ENCODE peak calls at places on chromosomes 2 and 18, in four cellular contexts. W is transverse colon, J is A549, F is SK-N-SH. Y is an unnamed sample. For H3K4me1, the result is how much of the 10 kb centered on the place peaks cover.

GRCh38 chr2:235500761-235501662 is 7.2 kb downstream of the AGAP1 start:
- DNase-seq in W (no peak), J (no peak), F (no peak), Y (no peak)

GRCh38 chr2:165804719-165805118 is 10.7 kb upstream of the GALNT3 start:
- DNase-seq in W (peak), J (no peak), F (no peak), Y (no peak)

GRCh38 chr2:109120166-109120565 is 8.8 kb upstream of the SH3RF3 start:
- DNase-seq in W (no peak), J (no peak), F (no peak), Y (no peak)

GRCh38 chr2:74894261-74895030 is 60.5 kb downstream of the HK2 start:
- DNase-seq in W (no peak), J (no peak), F (no peak), Y (no peak)

GRCh38 chr18:63454497-63454896 is 22.3 kb upstream of the SERPINB5 start:
- DNase-seq in W (peak), J (peak), F (no peak), Y (no peak)

GRCh38 chr2:27049422-27050280 is 1.8 kb upstream of the AGBL5 start:
- DNase-seq in W (peak), J (no peak), F (peak), Y (peak)

GRCh38 chr2:79984476-79984875 is 320.1 kb downstream of the LRRTM1 start:
- DNase-seq in W (no peak), J (no peak), F (no peak), Y (no peak)

GRCh38 chr2:113164234-113164929 is 9.4 kb upstream of the PSD4 start:
- DNase-seq in W (no peak), J (no peak), F (no peak), Y (no peak)

GRCh38 chr2:172859821-172860707 is 124.4 kb downstream of the RAPGEF4 start:
- DNase-seq in W (no peak), J (no peak), F (peak), Y (no peak)

GRCh38 chr18:25283769-25284168 is 68.2 kb downstream of the ZNF521 start:
- DNase-seq in W (no peak), J (no peak), F (no peak), Y (no peak)
- H3K4me1 ChIP-seq in W (under half), J (under half), F (under half), Y (under half)

DNA sequence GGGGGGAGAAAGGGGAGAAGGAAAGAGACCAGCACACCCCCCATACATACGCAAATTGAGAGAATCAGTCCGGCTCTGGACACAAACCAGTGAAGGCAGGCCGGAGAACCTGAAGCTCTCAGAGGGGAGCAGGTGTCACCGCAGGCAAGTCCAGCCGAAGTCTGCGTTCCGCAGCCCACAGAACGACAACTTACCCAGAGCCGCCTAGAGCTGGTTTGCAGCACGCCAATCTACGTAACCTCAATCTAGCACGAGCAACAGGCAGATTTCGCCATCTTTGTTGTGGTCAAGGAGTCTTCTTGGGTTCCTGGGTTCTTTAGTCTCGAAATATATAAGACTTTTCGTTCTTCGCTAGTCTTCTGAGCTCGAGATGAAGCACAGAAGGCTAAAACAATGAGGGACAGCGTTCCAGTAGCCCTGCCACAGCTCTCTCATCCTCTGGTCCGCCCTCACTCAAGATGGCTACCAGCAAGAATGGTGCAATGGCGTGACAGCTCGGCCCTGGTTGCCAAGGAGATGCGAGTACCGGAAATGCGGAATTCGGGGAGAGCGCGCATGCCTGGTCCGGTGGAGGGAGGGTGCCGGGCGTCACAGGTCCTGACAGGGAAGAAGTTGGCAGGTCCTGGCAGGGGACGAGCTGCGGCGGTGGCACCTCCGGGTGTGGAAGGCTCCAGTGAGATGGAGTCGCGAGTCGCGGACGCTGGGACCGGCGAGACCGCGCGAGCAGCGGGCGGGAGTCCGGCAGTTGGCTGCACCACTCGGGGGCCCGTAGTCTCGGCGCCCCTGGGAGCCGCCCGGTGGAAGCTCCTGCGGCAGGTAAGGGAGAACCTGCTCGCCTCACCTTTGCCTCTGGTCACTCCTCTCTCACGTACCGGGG is at the start of the genes CAMKMT and PREPL:
- DNase-seq in W (peak), J (peak), F (peak), Y (peak)
- TF ChIP-seq EP300 in W (no peak), J (no peak), F (no peak), Y (no peak)

GRCh38 chr18:24736686-24737085 is 276.2 kb downstream of the HRH4 start:
- DNase-seq in W (no peak), J (no peak), F (no peak), Y (no peak)

GRCh38 chr18:24731158-24731557 is 270.7 kb downstream of the HRH4 start:
- DNase-seq in W (peak), J (no peak), F (no peak), Y (no peak)

GRCh38 chr18:24735504-24736243 is 275.2 kb downstream of the HRH4 start:
- DNase-seq in W (no peak), J (no peak), F (no peak), Y (no peak)

GRCh38 chr18:24731981-24732380 is 271.5 kb downstream of the HRH4 start:
- DNase-seq in W (no peak), J (no peak), F (no peak), Y (no peak)

DNA sequence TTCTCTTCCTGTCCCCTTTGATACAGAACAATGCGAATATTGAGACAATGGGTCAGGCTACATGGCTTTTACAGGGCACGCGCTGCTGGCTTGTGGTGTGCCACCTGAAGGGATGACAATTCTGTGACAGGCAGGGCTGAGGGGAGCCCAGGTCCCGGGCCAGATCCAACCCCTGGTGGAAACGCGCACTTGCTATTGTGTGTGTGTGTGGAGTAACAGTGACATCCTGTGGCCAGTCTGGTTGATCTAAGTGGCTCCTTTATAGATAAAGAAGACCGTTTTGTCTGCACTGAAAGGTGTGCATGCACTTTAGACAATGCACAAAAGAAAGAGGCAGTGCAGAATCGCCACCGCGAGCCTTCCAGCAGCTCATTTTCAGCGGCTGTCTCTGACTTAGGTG is 273.6 kb downstream of the HRH4 start:
- DNase-seq in W (no peak), J (peak), F (peak), Y (no peak)
- TF ChIP-seq CTCF in W (no peak), J (no peak), F (no peak), Y (no peak)

DNA sequence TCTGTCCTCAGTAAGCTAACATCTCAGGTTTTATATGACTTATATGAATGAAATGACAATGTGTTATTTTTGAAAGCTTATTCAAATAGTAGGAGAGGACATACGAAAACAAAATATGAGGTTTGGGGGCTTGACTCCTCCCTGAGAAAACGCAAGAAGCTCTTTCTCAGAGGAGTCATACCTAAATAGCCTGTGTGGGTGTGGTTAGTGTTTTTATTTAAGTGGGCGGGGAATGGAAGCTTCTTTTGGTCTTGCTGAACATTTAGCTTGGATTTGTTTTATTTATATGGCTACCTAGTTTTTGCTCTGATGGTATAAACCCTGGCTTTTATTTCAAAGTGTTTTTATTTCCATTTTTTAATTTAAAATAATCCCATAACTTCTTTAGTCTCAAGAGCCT is 72.1 kb upstream of the DSG1 start:
- DNase-seq in W (no peak), J (no peak), F (no peak), Y (no peak)
- H3K4me1 ChIP-seq in W (half or more), J (half or more), F (under half), Y (under half)

DNA sequence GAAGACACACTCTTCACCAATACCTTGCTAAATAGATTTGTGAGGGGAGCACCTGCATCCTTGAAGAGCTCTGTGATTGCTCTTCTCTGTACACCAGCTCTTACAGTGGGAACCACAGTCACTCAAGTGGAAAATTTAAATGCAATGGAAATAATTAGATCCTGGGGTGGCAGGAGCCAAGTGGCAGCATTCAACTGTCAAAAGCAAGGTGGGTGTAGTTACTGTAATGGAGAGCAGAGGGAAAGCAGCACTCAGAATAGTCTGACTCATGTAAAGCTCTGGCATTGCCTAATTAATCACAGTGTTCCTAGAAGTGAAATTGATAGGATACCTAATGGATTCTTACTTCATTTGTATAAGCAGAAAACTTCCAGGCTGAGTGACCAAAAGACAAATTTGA is 245.8 kb downstream of the KCNE4 start:
- DNase-seq in W (no peak), J (no peak), F (peak), Y (no peak)
- TF ChIP-seq EP300 in W (no peak), J (no peak), F (peak), Y (no peak)

GRCh38 chr2:239375278-239376061 is 25.4 kb downstream of the HDAC4 start:
- DNase-seq in W (no peak), J (peak), F (peak), Y (no peak)
- TF ChIP-seq CTCF in W (no peak), J (peak), F (no peak), Y (no peak)

GRCh38 chr2:222582931-222583330 is 73.0 kb downstream of the FARSB start:
- DNase-seq in W (no peak), J (peak), F (no peak), Y (no peak)
- H3K4me1 ChIP-seq in W (under half), J (under half), F (under half), Y (under half)

DNA sequence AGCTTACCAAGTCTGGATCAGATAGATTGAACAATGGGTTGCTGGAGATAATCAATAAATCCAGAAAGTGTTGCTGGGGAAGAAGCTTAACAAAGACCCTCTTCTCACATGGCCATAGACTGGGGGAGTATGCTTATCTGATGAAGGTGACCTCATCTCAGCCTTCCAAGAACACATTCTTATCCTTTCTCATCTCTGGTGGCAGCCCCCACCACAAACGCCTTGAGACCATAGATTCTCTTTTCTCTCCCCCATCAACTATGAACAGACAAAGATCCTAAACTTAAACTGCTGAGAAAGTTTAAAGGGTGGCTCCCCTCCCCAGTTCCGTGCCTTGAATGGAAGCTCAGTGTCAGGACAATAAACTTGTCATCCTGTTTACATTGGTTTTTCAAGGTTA is 428.7 kb upstream of the TRIB2 start:
- DNase-seq in W (no peak), J (no peak), F (no peak), Y (no peak)
- TF ChIP-seq EP300 in W (no peak), J (no peak), F (no peak), Y (no peak)

GRCh38 chr2:184067502-184067901 is 530.8 kb upstream of the ZNF804A start:
- DNase-seq in W (no peak), J (no peak), F (peak), Y (no peak)
- TF ChIP-seq CTCF in W (no peak), J (no peak), F (peak), Y (no peak)

DNA sequence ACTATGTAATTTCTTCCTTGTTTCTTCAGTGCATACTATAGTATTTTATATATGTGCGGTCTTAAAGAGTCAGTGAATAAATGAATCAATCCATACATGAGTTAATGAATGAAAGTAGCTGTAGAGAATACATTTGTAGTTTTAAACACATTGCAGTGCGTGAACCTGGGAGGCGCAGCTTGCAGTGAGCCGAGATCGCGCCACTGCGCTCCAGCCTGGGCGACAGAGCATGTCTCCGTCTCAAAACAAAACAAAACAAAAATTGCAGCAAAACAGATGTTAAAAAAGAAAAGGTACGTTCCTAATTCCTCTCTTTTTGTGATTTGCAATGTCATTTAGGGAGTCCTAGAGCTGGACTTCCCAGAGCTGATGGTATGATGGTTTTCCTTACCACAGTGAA is 1144.8 kb upstream of the FANCL start:
- DNase-seq in W (no peak), J (no peak), F (no peak), Y (no peak)
- H3K4me1 ChIP-seq in W (under half), J (under half), F (under half), Y (under half)

Y was measured in upper lobe of left lung.